ENCODE peak calls at places on chromosomes 13 and 19, in ten cellular contexts. E, K, M, F, G, U, S, H, C and D are unnamed samples.

GRCh38 chr19:3517638-3518037 is 11.5 kb downstream of the FZR1 start:
- DNase-seq in M (no peak), F (no peak), K (no peak), C (no peak), U (no peak), E (no peak), G (no peak), H (no peak), S (no peak), D (no peak)

GRCh38 chr13:20182231-20182846 is 10.4 kb downstream of the GJB2 start:
- DNase-seq in K (peak; percentile 64), M (peak; percentile 20), F (no peak), U (peak; percentile 34), G (no peak), S (no peak), E (peak; percentile 53), C (peak; percentile 57), H (no peak), D (peak; percentile 82)

GRCh38 chr19:48090281-48090802 is 20.3 kb downstream of the PLA2G4C start:
- DNase-seq in G (no peak), M (no peak), E (no peak), C (no peak), S (no peak), H (no peak), U (peak; percentile 58), F (no peak), K (peak; percentile 91), D (no peak)

GRCh38 chr13:43388282-43389034 is 365.1 kb downstream of the DNAJC15 start:
- DNase-seq in C (no peak), H (no peak), S (no peak), F (no peak), G (no peak), U (no peak), E (no peak), M (no peak), K (no peak), D (peak; percentile 85)

GRCh38 chr19:369256-369655 is 24.7 kb upstream of the MIER2 start:
- DNase-seq in U (no peak), H (no peak), E (no peak), S (no peak), K (no peak), C (no peak), M (no peak), G (peak; percentile 23), F (no peak), D (no peak)

GRCh38 chr13:71005919-71006318 is 861.1 kb downstream of the DACH1 start:
- DNase-seq in C (no peak), K (no peak), U (no peak), F (no peak), H (no peak), E (no peak), S (no peak), G (no peak), M (no peak), D (no peak)

GRCh38 chr19:48490980-48491792 is 20.4 kb downstream of the LMTK3 start:
- DNase-seq in F (no peak), U (peak; percentile 60), S (no peak), M (peak; percentile 41), G (peak; percentile 79), H (peak; percentile 66), E (peak; percentile 51), C (no peak), K (no peak), D (peak; percentile 74)

GRCh38 chr13:72620874-72621273 is 106.6 kb downstream of the MZT1 start:
- DNase-seq in K (no peak), S (no peak), U (no peak), F (no peak), C (no peak), M (no peak), E (no peak), H (no peak), G (no peak), D (no peak)

GRCh38 chr13:37657134-37657533 is 58.6 kb upstream of the POSTN start:
- DNase-seq in F (no peak), K (peak; percentile 71), U (no peak), S (no peak), H (no peak), G (no peak), C (no peak), E (no peak), M (no peak), D (peak; percentile 90)

GRCh38 chr13:75740008-75740407 is 103.9 kb downstream of the LMO7 start:
- DNase-seq in M (no peak), K (no peak), C (no peak), E (no peak), H (no peak), U (no peak), S (no peak), G (no peak), F (no peak), D (no peak)

GRCh38 chr19:17159466-17160393 is 55.4 kb upstream of the USE1 start:
- DNase-seq in F (no peak), U (no peak), S (no peak), E (no peak), M (no peak), K (peak; percentile 7), H (no peak), G (no peak), C (peak; percentile 93), D (no peak)

GRCh38 chr13:62212246-62212645 is 796.6 kb upstream of the PCDH20 start:
- DNase-seq in K (no peak), U (no peak), H (no peak), E (no peak), S (no peak), F (no peak), M (no peak), G (no peak), C (no peak), D (no peak)

GRCh38 chr13:30774214-30774730 is 38.9 kb downstream of the ALOX5AP start:
- DNase-seq in F (no peak), C (no peak), U (no peak), M (no peak), G (no peak), H (no peak), K (no peak), E (peak; percentile 63), S (no peak), D (no peak)

GRCh38 chr13:32472194-32472621 is 44.3 kb upstream of the N4BP2L1 start:
- DNase-seq in E (no peak), U (no peak), G (no peak), F (no peak), K (no peak), C (no peak), S (no peak), M (no peak), H (no peak), D (no peak)

GRCh38 chr19:33461256-33462111 is 60.1 kb downstream of the PEPD start:
- DNase-seq in K (no peak), M (no peak), F (no peak), H (no peak), G (peak; percentile 31), C (no peak), S (no peak), E (no peak), U (no peak), D (no peak)

GRCh38 chr13:81487151-81487550 is 1146.2 kb upstream of the SPRY2 start:
- DNase-seq in H (no peak), S (no peak), U (no peak), K (no peak), C (peak; percentile 59), M (no peak), F (no peak), E (no peak), G (no peak), D (peak; percentile 47)

GRCh38 chr19:9498183-9498902 is at the start of gene ZNF560:
- DNase-seq in M (no peak), F (no peak), S (no peak), K (no peak), U (no peak), G (no peak), C (peak; percentile 83), H (no peak), E (no peak), D (no peak)

GRCh38 chr19:30784850-30785459 is 412.8 kb downstream of the ZNF536 start:
- DNase-seq in F (peak; percentile 31), E (peak; percentile 18), U (no peak), C (peak; percentile 28), K (no peak), M (peak; percentile 9), S (peak; percentile 50), H (peak; percentile 65), G (peak; percentile 62), D (peak; percentile 26)

GRCh38 chr13:110507678-110508381 is 53.7 kb downstream of the RAB20 start:
- DNase-seq in S (no peak), K (no peak), C (no peak), H (peak; percentile 82), E (no peak), G (peak; percentile 88), F (no peak), U (peak; percentile 37), M (no peak), D (peak; percentile 81)

GRCh38 chr19:12880551-12881171 is 588 bp downstream of the DNASE2 start:
- DNase-seq in S (no peak), H (no peak), E (no peak), M (peak; percentile 41), C (no peak), K (no peak), F (no peak), U (no peak), G (no peak), D (peak; percentile 25)

GRCh38 chr13:32045963-32046785 is 14.6 kb downstream of the FRY start:
- DNase-seq in H (no peak), E (no peak), F (no peak), C (no peak), U (no peak), G (no peak), M (peak; percentile 17), S (no peak), K (no peak), D (peak; percentile 33)

GRCh38 chr19:39771751-39772150 is 6.9 kb upstream of the LEUTX start:
- DNase-seq in M (no peak), K (no peak), H (no peak), U (no peak), G (no peak), S (no peak), E (no peak), C (no peak), F (no peak), D (no peak)

GRCh38 chr13:44455781-44456180 is 82.2 kb downstream of the SERP2 start:
- DNase-seq in G (no peak), M (no peak), U (no peak), F (no peak), S (no peak), E (no peak), K (no peak), C (no peak), H (no peak), D (no peak)

GRCh38 chr19:33434090-33434885 is 60.8 kb downstream of the CEBPG start:
- DNase-seq in M (no peak), S (no peak), H (no peak), C (no peak), K (no peak), U (no peak), F (no peak), E (no peak), G (peak; percentile 39), D (no peak)

GRCh38 chr19:11041966-11042627 is 47.2 kb upstream of the LDLR start:
- DNase-seq in M (no peak), H (no peak), C (no peak), G (no peak), S (no peak), F (no peak), U (no peak), K (no peak), E (no peak), D (peak; percentile 75)

GRCh38 chr19:12766051-12766521 is 9.3 kb downstream of the HOOK2 start:
- DNase-seq in M (peak; percentile 85), H (peak; percentile 93), K (peak; percentile 53), E (peak; percentile 61), G (peak; percentile 87), U (no peak), S (peak; percentile 85), F (peak; percentile 78), C (peak; percentile 70), D (no peak)

GRCh38 chr19:51318687-51319675 is 7.5 kb downstream of the IGLON5 start:
- DNase-seq in G (no peak), U (no peak), K (no peak), H (no peak), C (no peak), M (no peak), F (no peak), S (no peak), E (no peak), D (no peak)

GRCh38 chr13:43300817-43301216 is 277.4 kb downstream of the DNAJC15 start:
- DNase-seq in C (no peak), G (no peak), K (no peak), H (no peak), E (no peak), M (no peak), S (no peak), F (no peak), U (no peak), D (no peak)